ENCODE peak calls at places on chromosomes 12 and 14, in seven cellular contexts. M is left colon, H is cardiac septum, B is H54, A is IMR-90, P is hippocampal formation, V is NCI-H2081. C is an unnamed sample.

GRCh38 chr12:115709410-115710065 is 568.0 kb downstream of the MED13L start:
- DNase-seq in M (peak; percentile 16), H (no peak), B (no peak), A (no peak), P (no peak), V (no peak), C (no peak)

GRCh38 chr14:69543341-69544249 is 31.1 kb downstream of the CCDC177 start:
- DNase-seq in M (no peak), H (no peak), B (peak; percentile 72), A (peak; percentile 93), P (peak; percentile 20), V (no peak), C (no peak)

GRCh38 chr12:123390415-123391093 is 6.6 kb downstream of the KMT5A start:
- DNase-seq in M (no peak), H (no peak), B (no peak), A (no peak), P (no peak), V (no peak), C (no peak)

GRCh38 chr12:18139989-18140596 is 50.1 kb upstream of the RERGL start:
- DNase-seq in M (no peak), H (no peak), B (no peak), A (peak; percentile 27), P (peak; percentile 12), V (no peak), C (no peak)

GRCh38 chr12:8078400-8078799 is 3.7 kb upstream of the NECAP1 start:
- DNase-seq in M (no peak), H (no peak), B (no peak), A (peak; percentile 87), P (peak; percentile 15), V (peak; percentile 12), C (peak; percentile 52)

GRCh38 chr14:22598896-22599244 is 770 bp downstream of the ABHD4 start:
- DNase-seq in M (peak; percentile 22), H (no peak), B (peak; percentile 32), A (peak; percentile 71), P (no peak), V (no peak), C (peak; percentile 6)

GRCh38 chr12:6775775-6776174 is 3.5 kb downstream of the LAG3 start:
- DNase-seq in M (no peak), H (no peak), B (no peak), A (no peak), P (no peak), V (no peak), C (no peak)

GRCh38 chr14:72883109-72883508 is 10.8 kb downstream of the DPF3 start:
- DNase-seq in M (no peak), H (no peak), B (no peak), A (no peak), P (no peak), V (no peak), C (no peak)

GRCh38 chr12:58521152-58521551 is 399.2 kb downstream of the LRIG3 start:
- DNase-seq in M (no peak), H (no peak), B (no peak), A (no peak), P (no peak), V (no peak), C (no peak)

GRCh38 chr14:61720302-61720677 is 25.0 kb downstream of the HIF1A start:
- DNase-seq in M (no peak), H (no peak), B (no peak), A (no peak), P (no peak), V (no peak), C (no peak)

GRCh38 chr14:75660238-75660629 is 442 bp downstream of the ERG28 start:
- DNase-seq in M (no peak), H (no peak), B (no peak), A (no peak), P (no peak), V (no peak), C (no peak)

GRCh38 chr12:117854339-117855012 is 114.3 kb downstream of the KSR2 start:
- DNase-seq in M (peak; percentile 49), H (no peak), B (peak; percentile 52), A (peak; percentile 23), P (no peak), V (peak; percentile 50), C (peak; percentile 11)

GRCh38 chr12:130715150-130715995 is 726 bp downstream of the RIMBP2 start:
- DNase-seq in M (no peak), H (no peak), B (no peak), A (no peak), P (no peak), V (no peak), C (no peak)

GRCh38 chr14:72528059-72528950 is 365.6 kb downstream of the DPF3 start:
- DNase-seq in M (no peak), H (no peak), B (no peak), A (peak; percentile 67), P (no peak), V (no peak), C (no peak)

GRCh38 chr14:31950760-31951637 is 126.1 kb upstream of the ARHGAP5 start:
- DNase-seq in M (peak; percentile 84), H (no peak), B (peak; percentile 47), A (peak; percentile 48), P (no peak), V (peak; percentile 77), C (no peak)

GRCh38 chr14:58078068-58078467 is 73.9 kb downstream of the ARMH4 start:
- DNase-seq in M (no peak), H (no peak), B (peak; percentile 14), A (peak; percentile 84), P (no peak), V (no peak), C (no peak)